ENCODE peak calls at places on chromosomes 7 and 10, in nine cellular contexts. K is ascending aorta, S is A549, J is uterus, L is pancreas, A is stomach, W is WERI-Rb-1, Z is neural progenitor cell, P is fibroblast of lung. Q is an unnamed sample.
A peak's percentile ranks its signal among the peaks of the same experiment; 100 is the strongest.

GRCh38 chr10:97888641-97889262 is 39.1 kb downstream of the GOLGA7B start:
- DNase-seq in W (no peak), S (peak; percentile 74), A (peak; percentile 67), P (peak; percentile 71), Z (peak; percentile 38), K (peak; percentile 72), J (no peak), L (no peak), Q (peak; percentile 32)

GRCh38 chr7:53315986-53316385 is 280.6 kb downstream of the POM121L12 start:
- DNase-seq in S (no peak), W (no peak), L (no peak), A (no peak), P (peak; percentile 2), Z (no peak), J (no peak), K (no peak), Q (no peak)

GRCh38 chr10:71562884-71563283 is 156.7 kb downstream of the C10orf105 start:
- DNase-seq in P (no peak), A (no peak), W (no peak), K (no peak), L (no peak), J (no peak), S (no peak), Z (no peak), Q (no peak)

GRCh38 chr10:36256166-36256565 is 614.1 kb upstream of the FZD8 start:
- DNase-seq in L (no peak), Z (no peak), J (no peak), A (no peak), W (no peak), S (no peak), P (no peak), K (no peak), Q (no peak)

GRCh38 chr10:9814285-9814866 is 1203.3 kb upstream of the CELF2 start:
- DNase-seq in S (no peak), J (no peak), K (no peak), L (no peak), Z (no peak), P (peak; percentile 69), W (no peak), A (no peak), Q (peak; percentile 71)

GRCh38 chr7:70728873-70729552 is 402.9 kb upstream of the GALNT17 start:
- DNase-seq in S (no peak), J (no peak), Z (peak; percentile 90), W (no peak), P (peak; percentile 41), L (no peak), K (no peak), A (no peak), Q (no peak)

GRCh38 chr10:60627778-60628773 is 150.2 kb upstream of the CDK1 start:
- DNase-seq in W (no peak), K (no peak), A (no peak), P (no peak), L (no peak), J (no peak), S (no peak), Z (no peak), Q (no peak)

GRCh38 chr10:79238606-79239005 is 108.7 kb upstream of the PPIF start:
- DNase-seq in A (no peak), P (peak; percentile 68), Z (no peak), S (no peak), J (no peak), K (no peak), W (no peak), L (no peak), Q (no peak)

GRCh38 chr7:96452146-96452545 is 130.2 kb upstream of the SLC25A13 start:
- DNase-seq in S (no peak), W (no peak), J (no peak), K (no peak), Z (no peak), A (no peak), L (no peak), P (no peak), Q (no peak)

GRCh38 chr7:135536160-135536559 is 21.6 kb upstream of the NUP205 start:
- DNase-seq in P (peak; percentile 59), A (no peak), Z (no peak), L (no peak), W (no peak), J (no peak), S (peak; percentile 46), K (no peak), Q (peak; percentile 72)

GRCh38 chr7:25032774-25033743 is 53.1 kb upstream of the OSBPL3 start:
- DNase-seq in S (no peak), Z (no peak), K (no peak), W (no peak), P (peak; percentile 53), A (no peak), L (no peak), J (no peak), Q (no peak)

GRCh38 chr10:17216217-17216900 is 11.7 kb upstream of the VIM start:
- DNase-seq in S (peak; percentile 88), Z (no peak), A (no peak), J (peak; percentile 58), L (no peak), P (peak; percentile 100), K (peak; percentile 81), W (no peak), Q (peak; percentile 95)

GRCh38 chr10:86188796-86189558 is 177.6 kb downstream of the GRID1 start:
- DNase-seq in L (no peak), P (no peak), J (no peak), S (no peak), W (no peak), A (peak; percentile 13), Z (no peak), K (peak; percentile 27), Q (no peak)

GRCh38 chr10:104349623-104350142 is 4.0 kb upstream of the CFAP58 start:
- DNase-seq in S (peak; percentile 64), L (no peak), J (peak; percentile 57), P (peak; percentile 67), W (no peak), A (no peak), Z (no peak), K (no peak), Q (no peak)

GRCh38 chr7:65382452-65382851 is 8.8 kb downstream of the ZNF92 start:
- DNase-seq in P (no peak), Z (no peak), K (no peak), J (no peak), S (no peak), W (no peak), L (no peak), A (no peak), Q (no peak)

GRCh38 chr10:87861566-87861952 is 1.8 kb downstream of the KLLN start:
- DNase-seq in P (peak; percentile 88), A (peak; percentile 88), Z (peak; percentile 74), L (peak; percentile 90), K (peak; percentile 91), W (no peak), S (no peak), J (peak; percentile 87), Q (peak; percentile 67)

GRCh38 chr10:106508920-106509319 is 655.6 kb downstream of the SORCS1 start:
- DNase-seq in Z (no peak), L (no peak), S (no peak), A (no peak), K (no peak), J (no peak), P (no peak), W (no peak), Q (no peak)

GRCh38 chr10:106511917-106512316 is 652.6 kb downstream of the SORCS1 start:
- DNase-seq in Z (no peak), J (no peak), K (no peak), S (no peak), L (no peak), P (no peak), A (no peak), W (no peak), Q (no peak)

GRCh38 chr10:106515206-106515790 is 649.2 kb downstream of the SORCS1 start:
- DNase-seq in L (no peak), Z (peak; percentile 50), A (no peak), K (no peak), J (no peak), W (no peak), S (no peak), P (peak; percentile 43), Q (no peak)

DNA sequence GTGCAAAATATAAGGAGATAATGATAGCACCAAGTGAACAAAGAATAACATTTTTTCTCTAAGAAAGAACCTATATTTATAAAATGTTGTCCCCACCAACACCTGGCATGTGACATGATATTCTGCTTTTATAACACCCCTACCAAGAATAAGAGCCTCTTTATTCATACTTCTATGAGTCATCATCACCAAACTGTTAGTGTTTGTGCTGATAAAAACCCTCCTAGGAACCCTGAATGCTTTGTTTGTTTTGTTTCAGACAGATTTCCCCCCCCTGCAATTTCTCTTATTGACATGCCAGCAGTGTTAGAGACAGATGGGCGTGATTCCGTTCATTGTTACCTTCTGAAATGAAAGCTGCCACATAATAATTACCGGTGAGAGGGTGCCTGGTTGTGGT is 651.2 kb downstream of the SORCS1 start:
- DNase-seq in S (no peak), W (no peak), J (no peak), Z (no peak), L (no peak), P (peak; percentile 25), K (no peak), A (no peak), Q (no peak)
- H3K27ac ChIP-seq in S (no peak overlapping the region), W (no peak overlapping the region), J (no peak overlapping the region), Z (no peak overlapping the region), L (no peak overlapping the region), P (no peak overlapping the region), K (no peak overlapping the region), A (no peak overlapping the region), Q (no peak overlapping the region)

DNA sequence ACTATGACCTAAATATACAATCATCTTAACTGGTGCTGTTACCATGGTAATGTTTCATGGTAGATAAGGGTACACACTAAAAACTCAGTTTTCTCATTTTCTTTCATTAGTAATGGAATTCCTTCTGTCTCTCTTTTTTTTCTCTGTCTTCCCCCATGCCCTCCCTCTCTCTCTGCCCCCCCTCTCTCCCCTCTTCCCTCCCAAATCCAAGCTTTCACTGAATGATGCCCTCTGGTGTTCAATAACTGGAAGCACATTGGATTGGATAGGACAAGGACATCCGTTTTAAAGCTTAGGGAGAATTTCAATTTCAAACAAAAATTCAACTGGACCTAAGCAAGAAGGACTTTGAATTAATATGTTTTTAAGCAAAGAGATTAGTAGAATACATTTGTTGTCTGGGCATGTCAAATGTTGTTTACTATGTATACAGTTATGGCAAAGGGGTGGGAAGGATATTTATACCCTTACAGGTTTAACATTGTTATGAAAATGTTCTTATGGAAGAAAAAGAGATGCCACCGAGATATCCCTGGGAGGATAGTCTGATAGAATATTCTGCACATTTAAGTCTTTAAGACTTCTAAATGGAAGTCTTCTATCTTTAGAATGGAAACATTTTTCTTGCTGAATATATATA is 6.1 kb downstream of the CHRM2 start:
- DNase-seq in A (no peak), K (no peak), S (peak; percentile 21), W (peak; percentile 20), J (no peak), Z (peak; percentile 54), P (peak; percentile 34), L (no peak), Q (no peak)
- TF ChIP-seq CTCF in A (no peak), K (no peak), S (peak; percentile 23), W (peak; percentile 47), J (no peak), Z (peak; percentile 90), P (peak; percentile 44), L (no peak), Q (peak; percentile 67)

GRCh38 chr10:33157108-33157507 is 177.4 kb downstream of the NRP1 start:
- DNase-seq in L (no peak), K (no peak), A (no peak), P (peak; percentile 69), W (no peak), J (no peak), S (peak; percentile 58), Z (no peak), Q (peak; percentile 67)
- H3K4me3 ChIP-seq in L (no peak overlapping the region), K (no peak overlapping the region), A (no peak overlapping the region), P (no peak overlapping the region), W (no peak overlapping the region), J (no peak overlapping the region), S (no peak overlapping the region), Z (no peak overlapping the region), Q (no peak overlapping the region)

GRCh38 chr10:35172574-35172973 is 45.9 kb downstream of the CREM start:
- DNase-seq in W (no peak), K (no peak), L (no peak), Z (no peak), P (peak; percentile 57), J (peak; percentile 38), S (no peak), A (no peak), Q (peak; percentile 60)
- H3K27ac ChIP-seq in W (no peak overlapping the region), K (no peak overlapping the region), L (no peak overlapping the region), Z (no peak overlapping the region), P (no peak overlapping the region), J (peak overlapping the region; percentile 33), S (no peak overlapping the region), A (no peak overlapping the region), Q (peak overlapping the region; percentile 5)

Q was measured in brain microvascular endothelial cell.